ENCODE peak calls at places on chromosomes 11 and 22, in six cellular contexts. J is stimulated activated CD4-positive, alpha-beta T cell treated with anti-CD3 and anti-CD28 coated beads, Interleukin-15, amount 100 ng/mL, for 24 hours; G is Panc1; P is foreskin fibroblast; O is B cell; R is T-cell. M is an unnamed sample.

GRCh38 chr22:44567846-44568493 is 69.9 kb upstream of the RTL6 start:
- DNase-seq in J (peak), O (no peak), P (peak), R (peak), G (no peak), M (peak)

GRCh38 chr11:134401825-134402809 is 9.9 kb downstream of the B3GAT1 start:
- DNase-seq in O (no peak), P (no peak), R (no peak), J (no peak), G (no peak), M (no peak)

GRCh38 chr11:79019981-79020380 is 420.8 kb downstream of the TENM4 start:
- DNase-seq in P (no peak), G (no peak), O (no peak), R (no peak), J (no peak), M (no peak)

GRCh38 chr22:21791635-21792625 is 56.3 kb upstream of the YPEL1 start:
- DNase-seq in G (no peak), J (peak), O (no peak), P (no peak), R (no peak), M (peak)

GRCh38 chr11:25065711-25066110 is 568.9 kb downstream of the LUZP2 start:
- DNase-seq in G (peak), R (no peak), O (no peak), P (no peak), J (no peak), M (peak)

GRCh38 chr11:116300252-116300651 is 472.5 kb downstream of the BUD13 start:
- DNase-seq in J (no peak), G (no peak), R (no peak), O (no peak), P (no peak), M (no peak)

GRCh38 chr11:4025248-4025956 is 69.2 kb upstream of the RRM1 start:
- DNase-seq in P (no peak), O (no peak), G (no peak), J (no peak), R (no peak), M (no peak)

GRCh38 chr11:112265659-112266409 is 5.2 kb upstream of the PLET1 start:
- DNase-seq in J (no peak), P (no peak), R (no peak), G (no peak), O (no peak), M (no peak)